ENCODE peak calls at places on chromosomes 5 and 9, in seven cellular contexts. F is CD4-positive, CD25-positive, alpha-beta regulatory T cell; Q is GM23338; W is mesendoderm; J is pancreas; C is CD8-positive, alpha-beta memory T cell; H is DND-41. V is an unnamed sample.
A peak's percentile ranks its signal among the peaks of the same experiment; 100 is the strongest.

GRCh38 chr5:55936100-55936693 is 58.6 kb downstream of the IL6ST start:
- DNase-seq in H (peak; percentile 79), C (peak; percentile 64), J (peak; percentile 61), Q (peak; percentile 90), W (peak; percentile 83), F (peak; percentile 59), V (no peak)

GRCh38 chr9:122223435-122223834 is 5.3 kb downstream of the LHX6 start:
- DNase-seq in J (no peak), W (no peak), C (no peak), F (no peak), H (no peak), Q (no peak), V (no peak)

GRCh38 chr5:37774912-37775483 is 64.8 kb downstream of the GDNF start:
- DNase-seq in J (no peak), C (no peak), W (peak; percentile 66), F (no peak), Q (peak; percentile 76), H (peak; percentile 65), V (no peak)

GRCh38 chr9:125626187-125626586 is 80.8 kb downstream of the MAPKAP1 start:
- DNase-seq in Q (no peak), J (no peak), C (no peak), H (no peak), F (no peak), W (no peak), V (no peak)

GRCh38 chr5:133369161-133369783 is 243.1 kb downstream of the FSTL4 start:
- DNase-seq in F (no peak), Q (no peak), C (no peak), J (no peak), H (no peak), W (peak; percentile 16), V (no peak)

GRCh38 chr9:27939186-27939585 is 365.9 kb upstream of the C9orf72 start:
- DNase-seq in F (no peak), H (no peak), W (no peak), C (no peak), Q (no peak), J (no peak), V (no peak)

GRCh38 chr5:175163586-175164275 is 280.3 kb downstream of the DRD1 start:
- DNase-seq in W (no peak), C (no peak), J (no peak), Q (no peak), H (no peak), F (no peak), V (no peak)

GRCh38 chr5:158484246-158484645 is 615.5 kb downstream of the EBF1 start:
- DNase-seq in F (no peak), H (no peak), C (no peak), W (no peak), Q (no peak), J (no peak), V (no peak)

DNA sequence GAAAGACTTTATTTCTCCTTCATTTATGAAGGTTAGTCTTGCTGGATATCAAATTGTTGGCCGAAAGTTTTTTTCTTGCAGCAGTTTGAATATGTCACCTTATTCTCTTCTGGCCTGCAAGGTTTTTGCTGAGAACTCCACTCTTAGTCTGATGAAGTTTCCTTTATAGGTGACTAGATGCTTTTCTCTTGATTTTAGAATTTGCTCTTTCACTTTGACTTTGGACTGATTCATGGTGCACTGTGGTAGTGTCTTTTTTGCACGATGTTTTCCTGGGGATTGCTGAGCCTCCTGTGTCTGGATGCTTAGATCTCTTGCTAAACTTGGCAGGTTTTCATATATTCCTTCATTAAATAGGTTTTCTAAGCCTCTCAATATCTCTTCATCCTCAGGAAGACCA is 12.4 kb downstream of the AHRR start:
- DNase-seq in H (no peak), J (no peak), W (no peak), Q (no peak), C (no peak), F (no peak), V (no peak)
- H3K4me1 ChIP-seq in H (no peaks in the 10 kb centered on the region), J (no peaks in the 10 kb centered on the region), W (no peaks in the 10 kb centered on the region), Q (no peaks in the 10 kb centered on the region), C (no peaks in the 10 kb centered on the region), F (peaks cover 20% of the 10 kb centered on the region), V (peaks cover 7% of the 10 kb centered on the region)

GRCh38 chr5:173229966-173230740 is 4.9 kb downstream of the NKX2-5 start:
- DNase-seq in H (no peak), F (no peak), W (no peak), Q (peak; percentile 31), J (no peak), C (no peak), V (no peak)
- H3K27me3 ChIP-seq in H (peaks cover 24% of the 10 kb centered on the region), F (peaks cover 23% of the 10 kb centered on the region), W (peaks cover 76% of the 10 kb centered on the region), Q (peaks cover 100% of the 10 kb centered on the region), J (no peaks in the 10 kb centered on the region), C (peaks cover 33% of the 10 kb centered on the region), V (peaks cover 81% of the 10 kb centered on the region)

GRCh38 chr9:134630861-134631260 is 10.7 kb upstream of the COL5A1 start:
- DNase-seq in H (no peak), C (no peak), F (no peak), Q (no peak), J (no peak), W (no peak), V (peak; percentile 34)

GRCh38 chr9:134630393-134630790 is 11.2 kb upstream of the COL5A1 start:
- DNase-seq in J (no peak), Q (no peak), C (no peak), H (no peak), W (no peak), F (no peak), V (peak; percentile 51)

GRCh38 chr9:134633362-134634142 is 8.1 kb upstream of the COL5A1 start:
- DNase-seq in Q (no peak), C (no peak), F (no peak), J (no peak), W (no peak), H (no peak), V (peak; percentile 51)

GRCh38 chr9:134632329-134632728 is 9.3 kb upstream of the COL5A1 start:
- DNase-seq in W (no peak), C (no peak), H (no peak), F (no peak), J (no peak), Q (no peak), V (no peak)

GRCh38 chr9:134631881-134632280 is 9.7 kb upstream of the COL5A1 start:
- DNase-seq in H (no peak), C (no peak), J (no peak), Q (no peak), F (no peak), W (no peak), V (no peak)
- H3K4me1 ChIP-seq in H (no peaks in the 10 kb centered on the region), C (no peaks in the 10 kb centered on the region), J (no peaks in the 10 kb centered on the region), Q (no peaks in the 10 kb centered on the region), F (no peaks in the 10 kb centered on the region), W (peaks cover 3% of the 10 kb centered on the region), V (no peaks in the 10 kb centered on the region)

GRCh38 chr5:3218096-3218495 is 377.5 kb upstream of the IRX1 start:
- DNase-seq in F (no peak), Q (no peak), J (no peak), H (no peak), W (no peak), C (no peak), V (no peak)
- H3K27me3 ChIP-seq in F (no peaks in the 10 kb centered on the region), Q (no peaks in the 10 kb centered on the region), J (no peaks in the 10 kb centered on the region), H (no peaks in the 10 kb centered on the region), W (no peaks in the 10 kb centered on the region), C (no peaks in the 10 kb centered on the region), V (no peaks in the 10 kb centered on the region)